ENCODE peak calls at places on chromosomes 12 and 14, in four cellular contexts. N, O, S and G are unnamed samples.

GRCh38 chr12:7130791-7131501 is 775 bp downstream of the CLSTN3 start:
- DNase-seq in N (no peak), O (peak; percentile 37), S (no peak), G (peak; percentile 51)

GRCh38 chr14:63224196-63224595 is 20.0 kb downstream of the RHOJ start:
- DNase-seq in N (no peak), O (no peak), S (no peak), G (no peak)

GRCh38 chr12:121358093-121358492 is 5.9 kb upstream of the ANAPC5 start:
- DNase-seq in N (no peak), O (no peak), S (peak; percentile 20), G (no peak)

GRCh38 chr14:106670006-106670405 is 1143.6 kb downstream of the TMEM121 start:
- DNase-seq in N (no peak), O (no peak), S (no peak), G (no peak)

GRCh38 chr12:6925239-6925542 is 2.6 kb upstream of the ATN1 start:
- DNase-seq in N (no peak), O (no peak), S (no peak), G (no peak)

GRCh38 chr14:77000340-77001235 is 27.9 kb downstream of the IRF2BPL start:
- DNase-seq in N (no peak), O (no peak), S (no peak), G (no peak)

GRCh38 chr12:22043943-22044342 is 2.1 kb upstream of the CMAS start:
- DNase-seq in N (no peak), O (no peak), S (no peak), G (no peak)

GRCh38 chr14:61380984-61381383 is 59.6 kb downstream of the PRKCH start:
- DNase-seq in N (no peak), O (no peak), S (peak; percentile 1), G (no peak)

GRCh38 chr14:69880851-69881250 is 1.6 kb downstream of the SMOC1 start:
- DNase-seq in N (no peak), O (no peak), S (no peak), G (no peak)

GRCh38 chr14:105733081-105734065 is 207.0 kb downstream of the TMEM121 start:
- DNase-seq in N (no peak), O (no peak), S (no peak), G (no peak)

GRCh38 chr14:104135904-104136471 is 2.4 kb upstream of the KIF26A start:
- DNase-seq in N (no peak), O (no peak), S (no peak), G (no peak)
- TF ChIP-seq TAF1 in N (no peak), O (no peak), S (no peak), G (no peak)

GRCh38 chr12:107948675-107949074 is 174.2 kb downstream of the ASCL4 start:
- DNase-seq in N (no peak), O (no peak), S (no peak), G (no peak)
- TF ChIP-seq POLR2A in N (no peak), O (no peak), S (no peak), G (no peak)

GRCh38 chr12:120317258-120318105 is 10.1 kb downstream of the PLA2G1B start:
- DNase-seq in N (peak; percentile 97), O (peak; percentile 99), S (peak; percentile 99), G (peak; percentile 94)
- TF ChIP-seq TAF1 in N (peak; percentile 95), O (peak; percentile 98), S (peak; percentile 97), G (peak; percentile 97)

GRCh38 chr14:73153272-73153671 is 17.0 kb downstream of the PSEN1 start:
- DNase-seq in N (no peak), O (no peak), S (no peak), G (no peak)
- TF ChIP-seq POLR2A in N (no peak), O (no peak), S (no peak), G (no peak)

GRCh38 chr12:25690996-25691864 is 138.1 kb upstream of the LMNTD1 start:
- DNase-seq in N (no peak), O (no peak), S (no peak), G (no peak)

GRCh38 chr12:25692115-25693035 is 139.3 kb upstream of the LMNTD1 start:
- DNase-seq in N (no peak), O (no peak), S (no peak), G (no peak)

GRCh38 chr12:25689996-25690501 is 137.0 kb upstream of the LMNTD1 start:
- DNase-seq in N (no peak), O (no peak), S (no peak), G (no peak)

GRCh38 chr12:25691865-25692114 is 138.7 kb upstream of the LMNTD1 start:
- DNase-seq in N (no peak), O (no peak), S (no peak), G (no peak)

GRCh38 chr12:25694072-25694471 is 141.0 kb upstream of the LMNTD1 start:
- DNase-seq in N (no peak), O (no peak), S (peak; percentile 6), G (no peak)
- TF ChIP-seq TAF1 in N (no peak), O (no peak), S (no peak), G (no peak)

GRCh38 chr12:10211101-10211974 is 1.3 kb upstream of the GABARAPL1 start:
- DNase-seq in N (no peak), O (no peak), S (no peak), G (no peak)

GRCh38 chr12:10211975-10212622 is 578 bp upstream of the GABARAPL1 start:
- DNase-seq in N (no peak), O (peak; percentile 73), S (peak; percentile 95), G (peak; percentile 40)

GRCh38 chr12:10213168-10214130 is 772 bp downstream of the GABARAPL1 start:
- DNase-seq in N (no peak), O (peak; percentile 58), S (peak; percentile 39), G (peak; percentile 49)

GRCh38 chr12:10214131-10214876 is 1.6 kb downstream of the GABARAPL1 start:
- DNase-seq in N (no peak), O (no peak), S (no peak), G (no peak)

DNA sequence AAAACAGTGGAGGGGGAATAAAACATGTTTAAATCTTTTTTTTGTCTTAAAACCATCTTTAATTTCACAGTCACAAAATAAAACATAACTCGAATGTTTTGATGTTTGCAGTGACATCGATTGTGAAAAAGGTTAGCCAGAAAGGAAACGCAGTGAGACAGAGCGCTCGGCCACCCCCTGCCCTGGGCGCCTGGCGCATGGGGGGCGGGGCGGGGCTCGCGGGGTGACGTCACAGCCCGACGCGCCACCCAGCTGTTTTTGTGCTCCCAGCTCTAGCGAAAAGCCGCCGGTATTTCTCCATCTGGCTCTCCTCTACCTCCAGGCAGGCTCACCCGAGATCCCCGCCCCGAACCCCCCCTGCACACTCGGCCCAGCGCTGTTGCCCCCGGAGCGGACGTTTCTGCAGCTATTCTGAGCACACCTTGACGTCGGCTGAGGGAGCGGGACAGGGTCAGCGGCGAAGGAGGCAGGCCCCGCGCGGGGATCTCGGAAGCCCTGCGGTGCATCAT is at the start of gene GABARAPL1:
- DNase-seq in N (no peak), O (peak; percentile 66), S (peak; percentile 60), G (peak; percentile 72)
- TF ChIP-seq POLR2A in N (no peak), O (peak; percentile 3), S (peak; percentile 1), G (no peak)

DNA sequence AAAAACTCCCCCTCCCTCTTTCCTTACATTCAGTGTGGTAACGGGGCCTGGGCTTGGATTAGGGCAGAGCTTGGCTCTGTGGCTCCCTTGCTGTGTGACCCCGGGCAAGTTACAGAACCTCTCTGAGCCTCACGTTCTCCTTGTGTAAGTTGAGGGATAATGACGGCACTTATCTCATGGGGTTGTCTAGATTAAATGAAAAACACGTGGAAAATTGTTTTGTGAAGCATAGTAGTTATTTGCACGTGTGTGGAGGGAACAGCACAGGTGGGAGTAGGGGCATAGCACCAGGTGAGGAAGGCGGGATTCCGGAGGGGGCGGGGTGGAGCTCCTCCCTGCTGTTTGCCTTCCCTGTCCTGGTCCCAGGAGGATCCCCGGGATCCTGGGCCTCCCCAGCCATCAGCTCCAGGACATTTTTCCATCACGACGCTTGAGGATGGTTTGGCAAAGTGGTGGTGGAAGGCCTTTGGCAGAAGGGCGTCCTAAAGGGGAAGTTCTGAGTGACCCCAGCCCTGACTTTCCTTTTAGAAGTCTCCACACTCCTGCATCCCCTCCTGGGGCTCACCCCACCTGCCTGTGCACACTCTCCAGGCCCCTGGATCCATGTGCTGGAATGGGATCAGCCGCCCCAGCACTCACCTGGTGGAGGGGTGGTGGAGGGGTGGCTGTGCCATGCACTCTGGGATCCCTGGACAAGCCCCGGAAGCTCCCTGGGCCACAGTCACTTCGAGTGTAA is 22.7 kb downstream of the LRTM2 start:
- DNase-seq in N (no peak), O (no peak), S (no peak), G (no peak)
- TF ChIP-seq TAF1 in N (no peak), O (no peak), S (no peak), G (no peak)